ENCODE peak calls at places on chromosomes 13 and 19, in nine cellular contexts. One of them, this sample, is unnamed.

GRCh38 chr13:78121459-78122348 is 203.1 kb upstream of the EDNRB start:
- DNase-seq in activated T-helper 1 cell treated with Interleukin-2 at 50 U/mL for 16 hours: no peak
- DNase-seq in activated naive CD4-positive, alpha-beta T cell: no peak
- DNase-seq in naive thymus-derived CD8-positive, alpha-beta T cell: no peak
- DNase-seq in mucosa of gallbladder: peak
- DNase-seq in iPS-NIHi11: peak
- DNase-seq in mesothelial cell of epicardium: no peak
- DNase-seq in naive B cell: peak
- DNase-seq in NCI-H187 treated with DMSO at 0.1 percent for 48 hours: no peak
- DNase-seq in this sample: peak

GRCh38 chr19:3494051-3494450 is 6.4 kb downstream of the DOHH start:
- DNase-seq in naive B cell: no peak
- DNase-seq in iPS-NIHi11: peak
- DNase-seq in mesothelial cell of epicardium: peak
- DNase-seq in naive thymus-derived CD8-positive, alpha-beta T cell: no peak
- DNase-seq in NCI-H187 treated with DMSO at 0.1 percent for 48 hours: no peak
- DNase-seq in mucosa of gallbladder: no peak
- DNase-seq in activated naive CD4-positive, alpha-beta T cell: no peak
- DNase-seq in activated T-helper 1 cell treated with Interleukin-2 at 50 U/mL for 16 hours: no peak
- DNase-seq in this sample: no peak

GRCh38 chr19:30318936-30319335 is 53.2 kb upstream of the ZNF536 start:
- DNase-seq in mesothelial cell of epicardium: no peak
- DNase-seq in NCI-H187 treated with DMSO at 0.1 percent for 48 hours: no peak
- DNase-seq in activated naive CD4-positive, alpha-beta T cell: no peak
- DNase-seq in activated T-helper 1 cell treated with Interleukin-2 at 50 U/mL for 16 hours: no peak
- DNase-seq in naive thymus-derived CD8-positive, alpha-beta T cell: no peak
- DNase-seq in naive B cell: no peak
- DNase-seq in iPS-NIHi11: no peak
- DNase-seq in mucosa of gallbladder: no peak
- DNase-seq in this sample: no peak

GRCh38 chr13:77918391-77919261 is at the start of gene EDNRB:
- DNase-seq in activated T-helper 1 cell treated with Interleukin-2 at 50 U/mL for 16 hours: no peak
- DNase-seq in iPS-NIHi11: peak
- DNase-seq in mucosa of gallbladder: peak
- DNase-seq in naive B cell: no peak
- DNase-seq in mesothelial cell of epicardium: peak
- DNase-seq in activated naive CD4-positive, alpha-beta T cell: no peak
- DNase-seq in naive thymus-derived CD8-positive, alpha-beta T cell: no peak
- DNase-seq in NCI-H187 treated with DMSO at 0.1 percent for 48 hours: no peak
- DNase-seq in this sample: no peak

GRCh38 chr13:54301085-54301484 is 1272.5 kb downstream of the OLFM4 start:
- DNase-seq in mucosa of gallbladder: no peak
- DNase-seq in iPS-NIHi11: no peak
- DNase-seq in activated naive CD4-positive, alpha-beta T cell: no peak
- DNase-seq in mesothelial cell of epicardium: no peak
- DNase-seq in naive B cell: no peak
- DNase-seq in naive thymus-derived CD8-positive, alpha-beta T cell: no peak
- DNase-seq in NCI-H187 treated with DMSO at 0.1 percent for 48 hours: no peak
- DNase-seq in activated T-helper 1 cell treated with Interleukin-2 at 50 U/mL for 16 hours: no peak
- DNase-seq in this sample: no peak

GRCh38 chr19:10797078-10797477 is 38.9 kb downstream of the TMED1 start:
- DNase-seq in mesothelial cell of epicardium: no peak
- DNase-seq in activated T-helper 1 cell treated with Interleukin-2 at 50 U/mL for 16 hours: peak
- DNase-seq in NCI-H187 treated with DMSO at 0.1 percent for 48 hours: no peak
- DNase-seq in naive thymus-derived CD8-positive, alpha-beta T cell: peak
- DNase-seq in activated naive CD4-positive, alpha-beta T cell: no peak
- DNase-seq in iPS-NIHi11: no peak
- DNase-seq in naive B cell: no peak
- DNase-seq in mucosa of gallbladder: no peak
- DNase-seq in this sample: no peak

GRCh38 chr19:55490478-55491436 is 2.5 kb downstream of the SSC5D start:
- DNase-seq in NCI-H187 treated with DMSO at 0.1 percent for 48 hours: no peak
- DNase-seq in mesothelial cell of epicardium: no peak
- DNase-seq in activated T-helper 1 cell treated with Interleukin-2 at 50 U/mL for 16 hours: no peak
- DNase-seq in naive B cell: no peak
- DNase-seq in iPS-NIHi11: peak
- DNase-seq in mucosa of gallbladder: no peak
- DNase-seq in naive thymus-derived CD8-positive, alpha-beta T cell: no peak
- DNase-seq in activated naive CD4-positive, alpha-beta T cell: no peak
- DNase-seq in this sample: no peak

GRCh38 chr13:75685239-75685697 is 49.1 kb downstream of the LMO7 start:
- DNase-seq in mesothelial cell of epicardium: no peak
- DNase-seq in activated naive CD4-positive, alpha-beta T cell: no peak
- DNase-seq in NCI-H187 treated with DMSO at 0.1 percent for 48 hours: no peak
- DNase-seq in mucosa of gallbladder: no peak
- DNase-seq in naive B cell: no peak
- DNase-seq in naive thymus-derived CD8-positive, alpha-beta T cell: no peak
- DNase-seq in iPS-NIHi11: peak
- DNase-seq in activated T-helper 1 cell treated with Interleukin-2 at 50 U/mL for 16 hours: no peak
- DNase-seq in this sample: peak

GRCh38 chr19:46369817-46370216 is 22.9 kb downstream of the PPP5C start:
- DNase-seq in activated T-helper 1 cell treated with Interleukin-2 at 50 U/mL for 16 hours: no peak
- DNase-seq in naive B cell: no peak
- DNase-seq in mucosa of gallbladder: no peak
- DNase-seq in mesothelial cell of epicardium: no peak
- DNase-seq in NCI-H187 treated with DMSO at 0.1 percent for 48 hours: no peak
- DNase-seq in iPS-NIHi11: no peak
- DNase-seq in naive thymus-derived CD8-positive, alpha-beta T cell: no peak
- DNase-seq in activated naive CD4-positive, alpha-beta T cell: no peak
- DNase-seq in this sample: no peak

GRCh38 chr13:69793803-69794453 is 313.7 kb upstream of the ATXN8OS start:
- DNase-seq in mesothelial cell of epicardium: no peak
- DNase-seq in iPS-NIHi11: no peak
- DNase-seq in NCI-H187 treated with DMSO at 0.1 percent for 48 hours: no peak
- DNase-seq in naive thymus-derived CD8-positive, alpha-beta T cell: no peak
- DNase-seq in activated T-helper 1 cell treated with Interleukin-2 at 50 U/mL for 16 hours: no peak
- DNase-seq in naive B cell: no peak
- DNase-seq in activated naive CD4-positive, alpha-beta T cell: no peak
- DNase-seq in mucosa of gallbladder: no peak
- DNase-seq in this sample: no peak

GRCh38 chr19:3950871-3951861 is 18.3 kb downstream of the NMRK2 start:
- DNase-seq in mucosa of gallbladder: no peak
- DNase-seq in iPS-NIHi11: no peak
- DNase-seq in naive thymus-derived CD8-positive, alpha-beta T cell: no peak
- DNase-seq in activated naive CD4-positive, alpha-beta T cell: no peak
- DNase-seq in mesothelial cell of epicardium: no peak
- DNase-seq in naive B cell: no peak
- DNase-seq in NCI-H187 treated with DMSO at 0.1 percent for 48 hours: no peak
- DNase-seq in activated T-helper 1 cell treated with Interleukin-2 at 50 U/mL for 16 hours: no peak
- DNase-seq in this sample: no peak

GRCh38 chr13:30928971-30929370 is 3.5 kb upstream of the TEX26 start:
- DNase-seq in iPS-NIHi11: no peak
- DNase-seq in mucosa of gallbladder: no peak
- DNase-seq in activated T-helper 1 cell treated with Interleukin-2 at 50 U/mL for 16 hours: no peak
- DNase-seq in activated naive CD4-positive, alpha-beta T cell: no peak
- DNase-seq in mesothelial cell of epicardium: no peak
- DNase-seq in naive B cell: no peak
- DNase-seq in NCI-H187 treated with DMSO at 0.1 percent for 48 hours: no peak
- DNase-seq in naive thymus-derived CD8-positive, alpha-beta T cell: no peak
- DNase-seq in this sample: no peak

GRCh38 chr19:11089254-11090013 is at the start of gene LDLR:
- DNase-seq in activated naive CD4-positive, alpha-beta T cell: peak
- DNase-seq in mucosa of gallbladder: peak
- DNase-seq in naive B cell: peak
- DNase-seq in mesothelial cell of epicardium: peak
- DNase-seq in naive thymus-derived CD8-positive, alpha-beta T cell: peak
- DNase-seq in activated T-helper 1 cell treated with Interleukin-2 at 50 U/mL for 16 hours: peak
- DNase-seq in iPS-NIHi11: peak
- DNase-seq in NCI-H187 treated with DMSO at 0.1 percent for 48 hours: peak
- DNase-seq in this sample: peak

GRCh38 chr19:45117167-45117594 is 24.2 kb downstream of the PPP1R37 start:
- DNase-seq in activated naive CD4-positive, alpha-beta T cell: no peak
- DNase-seq in iPS-NIHi11: no peak
- DNase-seq in naive thymus-derived CD8-positive, alpha-beta T cell: no peak
- DNase-seq in NCI-H187 treated with DMSO at 0.1 percent for 48 hours: peak
- DNase-seq in mesothelial cell of epicardium: peak
- DNase-seq in activated T-helper 1 cell treated with Interleukin-2 at 50 U/mL for 16 hours: no peak
- DNase-seq in mucosa of gallbladder: no peak
- DNase-seq in naive B cell: peak
- DNase-seq in this sample: no peak

GRCh38 chr13:46469064-46469463 is 82.0 kb upstream of the RUBCNL start:
- DNase-seq in NCI-H187 treated with DMSO at 0.1 percent for 48 hours: no peak
- DNase-seq in iPS-NIHi11: no peak
- DNase-seq in naive thymus-derived CD8-positive, alpha-beta T cell: no peak
- DNase-seq in activated naive CD4-positive, alpha-beta T cell: no peak
- DNase-seq in activated T-helper 1 cell treated with Interleukin-2 at 50 U/mL for 16 hours: no peak
- DNase-seq in naive B cell: no peak
- DNase-seq in mucosa of gallbladder: no peak
- DNase-seq in mesothelial cell of epicardium: no peak
- DNase-seq in this sample: peak

GRCh38 chr19:324716-325115 is 19.9 kb downstream of the MIER2 start:
- DNase-seq in iPS-NIHi11: no peak
- DNase-seq in naive B cell: no peak
- DNase-seq in naive thymus-derived CD8-positive, alpha-beta T cell: no peak
- DNase-seq in activated T-helper 1 cell treated with Interleukin-2 at 50 U/mL for 16 hours: no peak
- DNase-seq in NCI-H187 treated with DMSO at 0.1 percent for 48 hours: no peak
- DNase-seq in activated naive CD4-positive, alpha-beta T cell: no peak
- DNase-seq in mucosa of gallbladder: no peak
- DNase-seq in mesothelial cell of epicardium: no peak
- DNase-seq in this sample: no peak

GRCh38 chr13:42969558-42970172 is 22.4 kb downstream of the EPSTI1 start:
- DNase-seq in naive B cell: peak
- DNase-seq in mesothelial cell of epicardium: peak
- DNase-seq in naive thymus-derived CD8-positive, alpha-beta T cell: peak
- DNase-seq in activated naive CD4-positive, alpha-beta T cell: peak
- DNase-seq in activated T-helper 1 cell treated with Interleukin-2 at 50 U/mL for 16 hours: peak
- DNase-seq in iPS-NIHi11: peak
- DNase-seq in mucosa of gallbladder: peak
- DNase-seq in NCI-H187 treated with DMSO at 0.1 percent for 48 hours: peak
- DNase-seq in this sample: no peak

GRCh38 chr19:7894612-7895309 is 6.5 kb downstream of the LRRC8E start:
- DNase-seq in iPS-NIHi11: peak
- DNase-seq in activated naive CD4-positive, alpha-beta T cell: no peak
- DNase-seq in naive thymus-derived CD8-positive, alpha-beta T cell: no peak
- DNase-seq in mesothelial cell of epicardium: no peak
- DNase-seq in naive B cell: no peak
- DNase-seq in activated T-helper 1 cell treated with Interleukin-2 at 50 U/mL for 16 hours: no peak
- DNase-seq in mucosa of gallbladder: no peak
- DNase-seq in NCI-H187 treated with DMSO at 0.1 percent for 48 hours: no peak
- DNase-seq in this sample: peak

GRCh38 chr13:107205318-107206112 is 637.6 kb upstream of the ARGLU1 start:
- DNase-seq in mucosa of gallbladder: peak
- DNase-seq in naive B cell: peak
- DNase-seq in activated naive CD4-positive, alpha-beta T cell: peak
- DNase-seq in iPS-NIHi11: peak
- DNase-seq in NCI-H187 treated with DMSO at 0.1 percent for 48 hours: peak
- DNase-seq in mesothelial cell of epicardium: peak
- DNase-seq in activated T-helper 1 cell treated with Interleukin-2 at 50 U/mL for 16 hours: peak
- DNase-seq in naive thymus-derived CD8-positive, alpha-beta T cell: peak
- DNase-seq in this sample: no peak

GRCh38 chr13:28820099-28821051 is at the start of gene MTUS2:
- DNase-seq in mesothelial cell of epicardium: no peak
- DNase-seq in activated naive CD4-positive, alpha-beta T cell: no peak
- DNase-seq in NCI-H187 treated with DMSO at 0.1 percent for 48 hours: no peak
- DNase-seq in iPS-NIHi11: peak
- DNase-seq in activated T-helper 1 cell treated with Interleukin-2 at 50 U/mL for 16 hours: no peak
- DNase-seq in naive B cell: peak
- DNase-seq in mucosa of gallbladder: no peak
- DNase-seq in naive thymus-derived CD8-positive, alpha-beta T cell: no peak
- DNase-seq in this sample: no peak

GRCh38 chr19:15268928-15269253 is 36.6 kb upstream of the EPHX3 start:
- DNase-seq in iPS-NIHi11: no peak
- DNase-seq in NCI-H187 treated with DMSO at 0.1 percent for 48 hours: no peak
- DNase-seq in naive B cell: no peak
- DNase-seq in mucosa of gallbladder: no peak
- DNase-seq in activated naive CD4-positive, alpha-beta T cell: no peak
- DNase-seq in naive thymus-derived CD8-positive, alpha-beta T cell: no peak
- DNase-seq in mesothelial cell of epicardium: no peak
- DNase-seq in activated T-helper 1 cell treated with Interleukin-2 at 50 U/mL for 16 hours: no peak
- DNase-seq in this sample: no peak

GRCh38 chr13:77036294-77036693 is 9.3 kb upstream of the FBXL3 start:
- DNase-seq in naive thymus-derived CD8-positive, alpha-beta T cell: no peak
- DNase-seq in NCI-H187 treated with DMSO at 0.1 percent for 48 hours: no peak
- DNase-seq in naive B cell: no peak
- DNase-seq in iPS-NIHi11: no peak
- DNase-seq in activated naive CD4-positive, alpha-beta T cell: no peak
- DNase-seq in activated T-helper 1 cell treated with Interleukin-2 at 50 U/mL for 16 hours: no peak
- DNase-seq in mucosa of gallbladder: no peak
- DNase-seq in mesothelial cell of epicardium: no peak
- DNase-seq in this sample: no peak

GRCh38 chr19:49468199-49468598 is 5.8 kb upstream of the FLT3LG start:
- DNase-seq in iPS-NIHi11: peak
- DNase-seq in naive thymus-derived CD8-positive, alpha-beta T cell: no peak
- DNase-seq in activated naive CD4-positive, alpha-beta T cell: no peak
- DNase-seq in naive B cell: no peak
- DNase-seq in mesothelial cell of epicardium: no peak
- DNase-seq in activated T-helper 1 cell treated with Interleukin-2 at 50 U/mL for 16 hours: no peak
- DNase-seq in NCI-H187 treated with DMSO at 0.1 percent for 48 hours: no peak
- DNase-seq in mucosa of gallbladder: no peak
- DNase-seq in this sample: no peak

GRCh38 chr13:50200562-50200961 is 185.3 kb downstream of the KCNRG start:
- DNase-seq in iPS-NIHi11: no peak
- DNase-seq in activated naive CD4-positive, alpha-beta T cell: no peak
- DNase-seq in activated T-helper 1 cell treated with Interleukin-2 at 50 U/mL for 16 hours: no peak
- DNase-seq in naive B cell: no peak
- DNase-seq in naive thymus-derived CD8-positive, alpha-beta T cell: no peak
- DNase-seq in mesothelial cell of epicardium: no peak
- DNase-seq in NCI-H187 treated with DMSO at 0.1 percent for 48 hours: no peak
- DNase-seq in mucosa of gallbladder: no peak
- DNase-seq in this sample: peak

GRCh38 chr13:98083507-98083906 is 59.4 kb upstream of the FARP1 start:
- DNase-seq in naive B cell: no peak
- DNase-seq in activated naive CD4-positive, alpha-beta T cell: no peak
- DNase-seq in NCI-H187 treated with DMSO at 0.1 percent for 48 hours: no peak
- DNase-seq in iPS-NIHi11: no peak
- DNase-seq in mucosa of gallbladder: no peak
- DNase-seq in mesothelial cell of epicardium: no peak
- DNase-seq in activated T-helper 1 cell treated with Interleukin-2 at 50 U/mL for 16 hours: no peak
- DNase-seq in naive thymus-derived CD8-positive, alpha-beta T cell: no peak
- DNase-seq in this sample: no peak

GRCh38 chr13:85528578-85529215 is 270.5 kb downstream of the SLITRK6 start:
- DNase-seq in activated T-helper 1 cell treated with Interleukin-2 at 50 U/mL for 16 hours: no peak
- DNase-seq in naive thymus-derived CD8-positive, alpha-beta T cell: no peak
- DNase-seq in naive B cell: no peak
- DNase-seq in mucosa of gallbladder: no peak
- DNase-seq in mesothelial cell of epicardium: no peak
- DNase-seq in activated naive CD4-positive, alpha-beta T cell: no peak
- DNase-seq in iPS-NIHi11: no peak
- DNase-seq in NCI-H187 treated with DMSO at 0.1 percent for 48 hours: no peak
- DNase-seq in this sample: no peak

GRCh38 chr13:73702419-73703071 is 431.7 kb downstream of the KLF12 start:
- DNase-seq in naive B cell: no peak
- DNase-seq in iPS-NIHi11: no peak
- DNase-seq in mesothelial cell of epicardium: no peak
- DNase-seq in activated T-helper 1 cell treated with Interleukin-2 at 50 U/mL for 16 hours: no peak
- DNase-seq in activated naive CD4-positive, alpha-beta T cell: peak
- DNase-seq in naive thymus-derived CD8-positive, alpha-beta T cell: no peak
- DNase-seq in NCI-H187 treated with DMSO at 0.1 percent for 48 hours: no peak
- DNase-seq in mucosa of gallbladder: no peak
- DNase-seq in this sample: no peak

GRCh38 chr13:90197722-90198121 is 1149.8 kb upstream of the MIR17HG start:
- DNase-seq in iPS-NIHi11: no peak
- DNase-seq in mesothelial cell of epicardium: no peak
- DNase-seq in NCI-H187 treated with DMSO at 0.1 percent for 48 hours: no peak
- DNase-seq in naive B cell: no peak
- DNase-seq in naive thymus-derived CD8-positive, alpha-beta T cell: no peak
- DNase-seq in mucosa of gallbladder: no peak
- DNase-seq in activated naive CD4-positive, alpha-beta T cell: no peak
- DNase-seq in activated T-helper 1 cell treated with Interleukin-2 at 50 U/mL for 16 hours: no peak
- DNase-seq in this sample: no peak

GRCh38 chr19:15412832-15413231 is 6.0 kb downstream of the AKAP8L start:
- DNase-seq in naive B cell: no peak
- DNase-seq in NCI-H187 treated with DMSO at 0.1 percent for 48 hours: no peak
- DNase-seq in activated T-helper 1 cell treated with Interleukin-2 at 50 U/mL for 16 hours: no peak
- DNase-seq in mesothelial cell of epicardium: no peak
- DNase-seq in iPS-NIHi11: no peak
- DNase-seq in mucosa of gallbladder: no peak
- DNase-seq in activated naive CD4-positive, alpha-beta T cell: no peak
- DNase-seq in naive thymus-derived CD8-positive, alpha-beta T cell: no peak
- DNase-seq in this sample: no peak

GRCh38 chr19:31908486-31909255 is 436.7 kb upstream of the ZNF507 start:
- DNase-seq in activated T-helper 1 cell treated with Interleukin-2 at 50 U/mL for 16 hours: no peak
- DNase-seq in iPS-NIHi11: no peak
- DNase-seq in NCI-H187 treated with DMSO at 0.1 percent for 48 hours: no peak
- DNase-seq in mesothelial cell of epicardium: no peak
- DNase-seq in naive B cell: no peak
- DNase-seq in mucosa of gallbladder: no peak
- DNase-seq in naive thymus-derived CD8-positive, alpha-beta T cell: no peak
- DNase-seq in activated naive CD4-positive, alpha-beta T cell: no peak
- DNase-seq in this sample: no peak

GRCh38 chr19:49541914-49542313 is 14.1 kb downstream of the RCN3 start:
- DNase-seq in mesothelial cell of epicardium: no peak
- DNase-seq in iPS-NIHi11: no peak
- DNase-seq in naive thymus-derived CD8-positive, alpha-beta T cell: no peak
- DNase-seq in NCI-H187 treated with DMSO at 0.1 percent for 48 hours: no peak
- DNase-seq in activated T-helper 1 cell treated with Interleukin-2 at 50 U/mL for 16 hours: no peak
- DNase-seq in mucosa of gallbladder: no peak
- DNase-seq in activated naive CD4-positive, alpha-beta T cell: no peak
- DNase-seq in naive B cell: no peak
- DNase-seq in this sample: no peak

This sample was measured in LNCaP clone FGC.